ENCODE peak calls at places on chromosomes 2 and 18, in nine cellular contexts. E is RWPE1, D is WTC11, K is A549, U is HL-60, O is mesothelial cell of epicardium, W is fibroblast of pulmonary artery, Q is psoas muscle, I is Peyer's patch. J is an unnamed sample.

GRCh38 chr2:154709215-154709614 is 10.7 kb downstream of the KCNJ3 start:
- DNase-seq in Q (no peak), I (no peak), U (no peak), E (no peak), W (no peak), K (no peak), O (no peak), D (no peak), J (no peak)

GRCh38 chr2:223613017-223613950 is 11.1 kb upstream of the SCG2 start:
- DNase-seq in E (peak; percentile 95), K (peak; percentile 90), Q (peak; percentile 79), D (peak; percentile 60), U (peak; percentile 3), O (peak; percentile 45), I (peak; percentile 48), W (peak; percentile 99), J (peak; percentile 74)

GRCh38 chr2:149184994-149185393 is 145.4 kb upstream of the LYPD6 start:
- DNase-seq in I (no peak), Q (no peak), E (no peak), D (no peak), W (no peak), O (no peak), U (no peak), K (no peak), J (no peak)

GRCh38 chr2:240873098-240873788 is 4.6 kb downstream of the AGXT start:
- DNase-seq in Q (no peak), U (no peak), O (no peak), K (no peak), I (no peak), D (peak; percentile 11), W (no peak), E (no peak), J (no peak)

GRCh38 chr2:109513749-109514588 is 99.8 kb downstream of the SEPTIN10 start:
- DNase-seq in I (no peak), D (no peak), K (no peak), U (no peak), W (peak; percentile 91), O (no peak), Q (peak; percentile 43), E (peak; percentile 68), J (no peak)

GRCh38 chr2:10934979-10935350 is 23.2 kb downstream of the KCNF1 start:
- DNase-seq in O (no peak), D (no peak), U (no peak), K (no peak), I (no peak), W (no peak), E (no peak), Q (no peak), J (no peak)

GRCh38 chr2:172046866-172047265 is 38.4 kb upstream of the DLX1 start:
- DNase-seq in I (no peak), Q (no peak), D (no peak), K (no peak), U (no peak), W (no peak), O (no peak), E (no peak), J (no peak)

GRCh38 chr18:58476022-58476421 is 152.9 kb downstream of the ALPK2 start:
- DNase-seq in Q (no peak), U (no peak), D (no peak), W (no peak), E (no peak), K (no peak), I (no peak), O (no peak), J (no peak)

GRCh38 chr2:236631361-236632291 is 62.0 kb downstream of the ACKR3 start:
- DNase-seq in K (no peak), E (no peak), I (peak; percentile 27), D (no peak), U (no peak), Q (no peak), O (no peak), W (no peak), J (no peak)

GRCh38 chr2:28252308-28252707 is 140.3 kb upstream of the FOSL2 start:
- DNase-seq in Q (no peak), D (no peak), O (no peak), U (no peak), K (no peak), E (no peak), I (no peak), W (no peak), J (no peak)

GRCh38 chr2:190547914-190548313 is 13.4 kb upstream of the NEMP2 start:
- DNase-seq in W (no peak), U (no peak), K (no peak), O (no peak), I (no peak), D (no peak), E (no peak), Q (no peak), J (no peak)

GRCh38 chr2:126893153-126893552 is 5.5 kb upstream of the TEX51 start:
- DNase-seq in D (no peak), K (no peak), E (no peak), O (no peak), Q (no peak), U (no peak), W (no peak), I (peak; percentile 16), J (no peak)

GRCh38 chr2:226427538-226428307 is 371.9 kb downstream of the IRS1 start:
- DNase-seq in K (peak; percentile 17), W (peak; percentile 81), Q (peak; percentile 16), O (no peak), D (no peak), U (no peak), E (peak; percentile 67), I (no peak), J (peak; percentile 18)

GRCh38 chr2:234953116-234954031 is 1.6 kb downstream of the SH3BP4 start:
- DNase-seq in I (no peak), K (no peak), O (no peak), W (peak; percentile 41), E (no peak), U (no peak), Q (no peak), D (peak; percentile 12), J (no peak)

GRCh38 chr2:60317831-60318230 is 235.6 kb downstream of the BCL11A start:
- DNase-seq in U (no peak), W (no peak), Q (no peak), E (no peak), O (no peak), K (no peak), I (no peak), D (no peak), J (no peak)

GRCh38 chr18:7617738-7618422 is 50.8 kb downstream of the PTPRM start:
- DNase-seq in Q (no peak), E (no peak), W (peak; percentile 73), O (no peak), K (no peak), I (no peak), D (no peak), U (no peak), J (no peak)

GRCh38 chr2:237968048-237968862 is 1.4 kb downstream of the UBE2F start:
- DNase-seq in K (no peak), W (peak; percentile 81), I (no peak), Q (peak; percentile 26), U (peak; percentile 94), E (peak; percentile 34), D (no peak), O (no peak), J (no peak)

GRCh38 chr2:40037303-40037702 is 258.2 kb upstream of the THUMPD2 start:
- DNase-seq in D (no peak), I (no peak), W (no peak), U (peak; percentile 85), O (no peak), E (no peak), K (no peak), Q (no peak), J (no peak)
- TF ChIP-seq CTCF in D (no peak), I (no peak), W (no peak), U (no peak), O (no peak), E (no peak), K (no peak), Q (no peak), J (no peak)

GRCh38 chr2:145483854-145484253 is 963.9 kb upstream of the ZEB2 start:
- DNase-seq in W (no peak), K (no peak), E (no peak), D (no peak), Q (no peak), O (no peak), U (no peak), I (no peak), J (no peak)

GRCh38 chr2:145488571-145488970 is 968.7 kb upstream of the ZEB2 start:
- DNase-seq in Q (no peak), E (no peak), I (no peak), O (no peak), W (no peak), U (no peak), K (no peak), D (no peak), J (no peak)

GRCh38 chr2:145481334-145481922 is 961.5 kb upstream of the ZEB2 start:
- DNase-seq in Q (no peak), D (no peak), E (no peak), I (no peak), K (no peak), O (no peak), W (no peak), U (no peak), J (no peak)

DNA sequence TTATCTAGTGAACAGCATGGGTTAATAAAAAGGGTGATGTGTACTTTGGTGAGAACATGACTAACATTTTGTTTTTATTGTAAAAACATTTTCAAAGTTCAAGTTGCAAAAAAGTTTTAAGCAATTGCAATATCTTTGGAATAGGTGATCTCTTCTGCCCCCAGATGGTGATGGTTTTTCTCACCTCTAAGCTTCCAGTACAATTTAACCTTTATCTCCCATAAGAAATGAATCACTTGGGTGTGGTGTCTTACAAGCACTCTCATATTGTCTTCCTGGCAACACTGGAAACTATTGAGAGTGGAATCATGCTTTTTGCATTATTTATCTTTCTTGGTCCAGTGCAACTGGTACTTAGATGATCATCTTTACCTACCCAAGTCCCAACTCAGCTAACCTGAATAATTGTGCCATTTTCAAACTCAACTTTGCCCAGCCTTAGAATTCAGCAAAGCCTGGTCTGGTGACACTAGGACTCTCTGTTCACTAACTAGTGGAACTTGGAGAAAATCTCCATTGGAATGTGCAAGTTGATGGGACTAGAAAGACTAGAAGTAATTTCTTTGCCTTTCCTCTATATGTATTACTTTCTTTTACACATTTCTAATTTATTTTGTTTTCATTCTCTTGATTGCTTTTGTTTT is 964.6 kb upstream of the ZEB2 start:
- DNase-seq in I (no peak), D (no peak), Q (no peak), W (peak; percentile 77), O (no peak), K (peak; percentile 1), E (peak; percentile 49), U (peak; percentile 4), J (peak; percentile 26)
- TF ChIP-seq CTCF in I (no peak), D (no peak), Q (no peak), W (peak; percentile 35), O (no peak), K (peak; percentile 43), E (peak; percentile 32), U (no peak), J (no peak)

DNA sequence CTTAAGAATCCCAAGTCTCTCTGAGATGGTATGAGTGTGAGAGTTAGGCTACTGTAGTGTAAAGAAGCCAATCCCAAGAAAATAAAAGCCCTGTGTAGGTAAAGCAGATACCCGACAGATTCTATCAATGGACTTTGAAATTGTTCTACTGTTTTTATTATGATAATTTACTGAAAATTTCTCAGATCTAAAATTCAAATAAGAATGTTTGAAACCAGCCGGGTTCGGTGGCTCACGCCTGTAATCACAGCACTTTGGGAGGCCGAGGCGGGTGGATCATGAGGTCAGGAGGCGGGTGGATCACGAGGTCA is 208.3 kb upstream of the SPRED2 start:
- DNase-seq in K (no peak), E (no peak), O (no peak), D (no peak), U (no peak), I (no peak), Q (no peak), W (no peak), J (no peak)
- TF ChIP-seq CTCF in K (no peak), E (peak; percentile 29), O (peak; percentile 11), D (no peak), U (no peak), I (no peak), Q (no peak), W (no peak), J (no peak)

GRCh38 chr2:215635788-215636139 is 199.9 kb upstream of the FN1 start:
- DNase-seq in Q (no peak), O (no peak), E (no peak), D (no peak), K (no peak), I (no peak), W (peak; percentile 83), U (no peak), J (peak; percentile 43)
- TF ChIP-seq CTCF in Q (no peak), O (no peak), E (no peak), D (no peak), K (no peak), I (no peak), W (peak; percentile 51), U (no peak), J (no peak)